ENCODE peak calls at places on chromosomes 3 and 15, in nine cellular contexts. I is hepatocyte; F is keratinocyte; N is HFFc6; V is cardiac fibroblast; D is activated B cell treated with CpG ODN at 0.5 μM for 24 hours; U is fibroblast of the aortic adventitia; Q is B cell; G is CD8-positive, alpha-beta T cell. S is an unnamed sample.

GRCh38 chr15:38398134-38398533 is 55.8 kb upstream of the FAM98B start:
- DNase-seq in I (no peak), F (peak), N (peak), V (peak), D (no peak), U (peak), Q (no peak), G (no peak), S (no peak)

GRCh38 chr3:73049319-73049718 is 12.1 kb upstream of the EBLN2 start:
- DNase-seq in I (no peak), F (no peak), N (no peak), V (no peak), D (no peak), U (no peak), Q (no peak), G (no peak), S (no peak)

GRCh38 chr3:5456199-5456598 is 268.7 kb downstream of the EDEM1 start:
- DNase-seq in I (no peak), F (no peak), N (no peak), V (no peak), D (no peak), U (no peak), Q (no peak), G (no peak), S (no peak)

GRCh38 chr3:170911051-170911450 is 2.6 kb upstream of the EIF5A2 start:
- DNase-seq in I (no peak), F (no peak), N (no peak), V (no peak), D (no peak), U (no peak), Q (no peak), G (no peak), S (no peak)

GRCh38 chr3:188780188-188781147 is 391.3 kb upstream of the TPRG1 start:
- DNase-seq in I (no peak), F (no peak), N (no peak), V (peak), D (no peak), U (peak), Q (no peak), G (no peak), S (peak)

GRCh38 chr15:34047893-34048775 is 9.1 kb upstream of the AVEN start:
- DNase-seq in I (no peak), F (no peak), N (no peak), V (peak), D (no peak), U (peak), Q (no peak), G (no peak), S (no peak)

GRCh38 chr3:144989756-144990155 is 1018.1 kb downstream of the DIPK2A start:
- DNase-seq in I (no peak), F (no peak), N (no peak), V (peak), D (no peak), U (peak), Q (no peak), G (no peak), S (no peak)

GRCh38 chr3:140635276-140635675 is 42.6 kb upstream of the TRIM42 start:
- DNase-seq in I (no peak), F (no peak), N (no peak), V (no peak), D (no peak), U (no peak), Q (no peak), G (no peak), S (no peak)

GRCh38 chr3:143110371-143110770 is 9.2 kb upstream of the CHST2 start:
- DNase-seq in I (no peak), F (no peak), N (no peak), V (no peak), D (no peak), U (no peak), Q (no peak), G (no peak), S (no peak)

GRCh38 chr3:151404316-151404715 is 19.8 kb upstream of the P2RY12 start:
- DNase-seq in I (no peak), F (no peak), N (peak), V (peak), D (no peak), U (peak), Q (no peak), G (no peak), S (no peak)

GRCh38 chr3:195888311-195888761 is 20.0 kb downstream of the TNK2 start:
- DNase-seq in I (no peak), F (no peak), N (no peak), V (no peak), D (no peak), U (no peak), Q (no peak), G (no peak), S (no peak)

GRCh38 chr3:10344147-10344943 is 23.4 kb upstream of the SEC13 start:
- DNase-seq in I (peak), F (no peak), N (peak), V (peak), D (peak), U (peak), Q (peak), G (peak), S (no peak)

GRCh38 chr3:55521086-55522060 is 34.3 kb upstream of the WNT5A start:
- DNase-seq in I (no peak), F (no peak), N (peak), V (no peak), D (no peak), U (peak), Q (no peak), G (no peak), S (no peak)

GRCh38 chr15:76236350-76236749 is 74.9 kb downstream of the ETFA start:
- DNase-seq in I (no peak), F (no peak), N (no peak), V (no peak), D (no peak), U (no peak), Q (no peak), G (no peak), S (no peak)

GRCh38 chr3:55579499-55579898 is 92.4 kb upstream of the WNT5A start:
- DNase-seq in I (no peak), F (no peak), N (no peak), V (no peak), D (no peak), U (no peak), Q (no peak), G (no peak), S (no peak)

GRCh38 chr3:69359916-69360315 is 26.0 kb downstream of the FRMD4B start:
- DNase-seq in I (no peak), F (no peak), N (no peak), V (no peak), D (no peak), U (no peak), Q (no peak), G (no peak), S (no peak)

GRCh38 chr3:15539066-15539465 is 17.6 kb upstream of the COLQ start:
- DNase-seq in I (no peak), F (no peak), N (no peak), V (no peak), D (no peak), U (no peak), Q (no peak), G (no peak), S (no peak)

GRCh38 chr15:26178821-26179220 is 315.7 kb upstream of the ATP10A start:
- DNase-seq in I (no peak), F (no peak), N (no peak), V (no peak), D (no peak), U (no peak), Q (no peak), G (no peak), S (no peak)

GRCh38 chr3:44058022-44058867 is 183.4 kb upstream of the TOPAZ1 start:
- DNase-seq in I (peak), F (no peak), N (peak), V (peak), D (peak), U (peak), Q (peak), G (peak), S (no peak)

GRCh38 chr3:171181907-171182690 is 155.6 kb upstream of the SLC2A2 start:
- DNase-seq in I (no peak), F (no peak), N (no peak), V (peak), D (no peak), U (peak), Q (no peak), G (no peak), S (no peak)

GRCh38 chr15:73704869-73705645 is 20.9 kb downstream of the CD276 start:
- DNase-seq in I (peak), F (no peak), N (no peak), V (peak), D (peak), U (peak), Q (peak), G (peak), S (peak)

GRCh38 chr15:64092075-64092820 is 1.4 kb downstream of the CIAO2A start:
- DNase-seq in I (no peak), F (no peak), N (no peak), V (no peak), D (no peak), U (no peak), Q (peak), G (no peak), S (no peak)

GRCh38 chr15:77251662-77252061 is 168.2 kb downstream of the PEAK1 start:
- DNase-seq in I (no peak), F (no peak), N (peak), V (peak), D (no peak), U (peak), Q (no peak), G (no peak), S (no peak)

GRCh38 chr15:62782100-62782791 is 260.3 kb upstream of the TPM1 start:
- DNase-seq in I (peak), F (no peak), N (peak), V (peak), D (no peak), U (peak), Q (peak), G (no peak), S (no peak)

DNA sequence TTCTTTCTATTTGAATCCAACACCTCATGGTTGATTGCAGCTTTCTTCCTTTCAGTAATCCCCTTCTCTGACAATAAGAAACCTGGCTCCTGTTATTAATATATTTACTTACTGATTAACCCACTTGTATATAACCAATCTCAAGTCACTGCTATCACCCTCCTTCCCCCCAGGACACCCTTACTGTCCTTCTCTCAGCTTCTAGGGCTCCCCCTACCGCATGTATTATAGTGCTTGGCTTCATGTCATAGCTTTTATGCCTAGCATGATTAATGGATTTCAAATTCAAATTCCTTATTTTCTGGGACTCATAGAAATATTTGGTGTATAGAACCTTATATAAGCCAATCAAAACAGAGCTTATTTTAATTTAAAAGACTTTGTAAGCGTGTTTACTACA is 75.7 kb upstream of the BNIP2 start:
- DNase-seq in I (no peak), F (no peak), N (no peak), V (no peak), D (no peak), U (no peak), Q (no peak), G (no peak), S (no peak)
- TF ChIP-seq CTCF in I (no peak), F (peak), N (peak), V (no peak), D (no peak), U (peak), Q (no peak), G (no peak), S (no peak)

GRCh38 chr3:149659173-149659468 is 1.3 kb upstream of the WWTR1 start:
- DNase-seq in I (no peak), F (no peak), N (no peak), V (no peak), D (no peak), U (no peak), Q (no peak), G (no peak), S (no peak)

GRCh38 chr3:149657458-149657795 is 398 bp downstream of the WWTR1 start:
- DNase-seq in I (peak), F (no peak), N (peak), V (peak), D (no peak), U (peak), Q (peak), G (no peak), S (no peak)

GRCh38 chr3:149660462-149660861 is 2.6 kb upstream of the WWTR1 start:
- DNase-seq in I (no peak), F (no peak), N (no peak), V (no peak), D (no peak), U (no peak), Q (no peak), G (no peak), S (no peak)

GRCh38 chr3:149657796-149658443 is at the start of gene WWTR1:
- DNase-seq in I (peak), F (no peak), N (peak), V (peak), D (peak), U (peak), Q (no peak), G (no peak), S (peak)

GRCh38 chr3:149658444-149659172 is 783 bp upstream of the WWTR1 start:
- DNase-seq in I (peak), F (no peak), N (peak), V (peak), D (no peak), U (peak), Q (peak), G (no peak), S (no peak)
- TF ChIP-seq CTCF in I (peak), F (no peak), N (peak), V (peak), D (no peak), U (peak), Q (no peak), G (no peak), S (no peak)

GRCh38 chr3:58657036-58657435 is 9.5 kb downstream of the FAM3D start:
- DNase-seq in I (no peak), F (no peak), N (no peak), V (no peak), D (no peak), U (no peak), Q (no peak), G (no peak), S (no peak)

GRCh38 chr3:58656631-58657030 is 9.9 kb downstream of the FAM3D start:
- DNase-seq in I (no peak), F (no peak), N (no peak), V (no peak), D (no peak), U (no peak), Q (no peak), G (no peak), S (no peak)

GRCh38 chr3:58657571-58658141 is 8.9 kb downstream of the FAM3D start:
- DNase-seq in I (no peak), F (no peak), N (no peak), V (no peak), D (no peak), U (no peak), Q (no peak), G (no peak), S (no peak)

GRCh38 chr3:58659051-58659675 is 7.4 kb downstream of the FAM3D start:
- DNase-seq in I (peak), F (no peak), N (peak), V (peak), D (no peak), U (peak), Q (no peak), G (no peak), S (no peak)

GRCh38 chr3:58658508-58658907 is 8.1 kb downstream of the FAM3D start:
- DNase-seq in I (no peak), F (no peak), N (no peak), V (no peak), D (no peak), U (no peak), Q (no peak), G (no peak), S (no peak)
- TF ChIP-seq CTCF in I (no peak), F (no peak), N (no peak), V (no peak), D (no peak), U (no peak), Q (no peak), G (no peak), S (no peak)

GRCh38 chr3:11653298-11654055 is 9.8 kb upstream of the VGLL4 start:
- DNase-seq in I (no peak), F (no peak), N (no peak), V (no peak), D (no peak), U (no peak), Q (no peak), G (no peak), S (no peak)
- TF ChIP-seq CTCF in I (no peak), F (no peak), N (peak), V (no peak), D (no peak), U (peak), Q (no peak), G (no peak), S (no peak)